ENCODE peak calls at places on chromosomes 5 and 9, in seven cellular contexts. One of them, this sample, is unnamed.

GRCh38 chr5:109700516-109701174 is 10.9 kb downstream of the MAN2A1 start:
- DNase-seq in vagina: no peak
- DNase-seq in stomach: no peak
- DNase-seq in spleen: no peak
- DNase-seq in HCT116: no peak
- DNase-seq in GM23338: no peak
- DNase-seq in prostate gland: no peak
- DNase-seq in this sample: no peak

GRCh38 chr5:167549763-167550162 is 741.7 kb upstream of the WWC1 start:
- DNase-seq in vagina: no peak
- DNase-seq in stomach: no peak
- DNase-seq in spleen: no peak
- DNase-seq in HCT116: no peak
- DNase-seq in GM23338: peak
- DNase-seq in prostate gland: no peak
- DNase-seq in this sample: no peak

GRCh38 chr9:125293134-125293533 is 31.5 kb downstream of the GAPVD1 start:
- DNase-seq in vagina: no peak
- DNase-seq in stomach: no peak
- DNase-seq in spleen: no peak
- DNase-seq in HCT116: no peak
- DNase-seq in GM23338: no peak
- DNase-seq in prostate gland: no peak
- DNase-seq in this sample: no peak

GRCh38 chr9:130321082-130321481 is 55.5 kb downstream of the HMCN2 start:
- DNase-seq in vagina: no peak
- DNase-seq in stomach: no peak
- DNase-seq in spleen: no peak
- DNase-seq in HCT116: no peak
- DNase-seq in GM23338: no peak
- DNase-seq in prostate gland: no peak
- DNase-seq in this sample: no peak

GRCh38 chr5:90558344-90559192 is at the start of gene ADGRV1:
- DNase-seq in vagina: no peak
- DNase-seq in stomach: peak
- DNase-seq in spleen: peak
- DNase-seq in HCT116: peak
- DNase-seq in GM23338: peak
- DNase-seq in prostate gland: peak
- DNase-seq in this sample: no peak

GRCh38 chr9:133575673-133576590 is 33.3 kb downstream of the FAM163B start:
- DNase-seq in vagina: no peak
- DNase-seq in stomach: no peak
- DNase-seq in spleen: no peak
- DNase-seq in HCT116: no peak
- DNase-seq in GM23338: no peak
- DNase-seq in prostate gland: no peak
- DNase-seq in this sample: no peak

GRCh38 chr5:1093361-1093760 is 18.5 kb downstream of the SLC12A7 start:
- DNase-seq in vagina: no peak
- DNase-seq in stomach: peak
- DNase-seq in spleen: no peak
- DNase-seq in HCT116: no peak
- DNase-seq in GM23338: no peak
- DNase-seq in prostate gland: no peak
- DNase-seq in this sample: no peak

GRCh38 chr5:177112589-177113220 is 20.9 kb upstream of the NSD1 start:
- DNase-seq in vagina: no peak
- DNase-seq in stomach: no peak
- DNase-seq in spleen: no peak
- DNase-seq in HCT116: no peak
- DNase-seq in GM23338: no peak
- DNase-seq in prostate gland: no peak
- DNase-seq in this sample: no peak

GRCh38 chr9:129635099-129635803 is 6.7 kb downstream of the ASB6 start:
- DNase-seq in vagina: no peak
- DNase-seq in stomach: no peak
- DNase-seq in spleen: no peak
- DNase-seq in HCT116: no peak
- DNase-seq in GM23338: no peak
- DNase-seq in prostate gland: no peak
- DNase-seq in this sample: no peak

GRCh38 chr9:113998114-113998513 is 80.0 kb downstream of the AMBP start:
- DNase-seq in vagina: peak
- DNase-seq in stomach: peak
- DNase-seq in spleen: no peak
- DNase-seq in HCT116: no peak
- DNase-seq in GM23338: no peak
- DNase-seq in prostate gland: no peak
- DNase-seq in this sample: peak

GRCh38 chr5:16788957-16789356 is 147.1 kb downstream of the MYO10 start:
- DNase-seq in vagina: no peak
- DNase-seq in stomach: no peak
- DNase-seq in spleen: no peak
- DNase-seq in HCT116: no peak
- DNase-seq in GM23338: no peak
- DNase-seq in prostate gland: no peak
- DNase-seq in this sample: no peak

GRCh38 chr9:128913048-128913900 is 7.5 kb upstream of the PHYHD1 start:
- DNase-seq in vagina: no peak
- DNase-seq in stomach: no peak
- DNase-seq in spleen: no peak
- DNase-seq in HCT116: no peak
- DNase-seq in GM23338: no peak
- DNase-seq in prostate gland: no peak
- DNase-seq in this sample: no peak

GRCh38 chr5:173567548-173567947 is 48.9 kb downstream of the BOD1 start:
- DNase-seq in vagina: no peak
- DNase-seq in stomach: no peak
- DNase-seq in spleen: no peak
- DNase-seq in HCT116: no peak
- DNase-seq in GM23338: no peak
- DNase-seq in prostate gland: peak
- DNase-seq in this sample: peak

GRCh38 chr5:115415143-115415491 is 118.7 kb upstream of the CCDC112 start:
- DNase-seq in vagina: no peak
- DNase-seq in stomach: peak
- DNase-seq in spleen: no peak
- DNase-seq in HCT116: peak
- DNase-seq in GM23338: no peak
- DNase-seq in prostate gland: no peak
- DNase-seq in this sample: no peak

GRCh38 chr5:27568811-27569210 is 530.4 kb upstream of the CDH9 start:
- DNase-seq in vagina: no peak
- DNase-seq in stomach: no peak
- DNase-seq in spleen: no peak
- DNase-seq in HCT116: no peak
- DNase-seq in GM23338: no peak
- DNase-seq in prostate gland: no peak
- DNase-seq in this sample: no peak

GRCh38 chr5:99191181-99191775 is 262.5 kb upstream of the CHD1 start:
- DNase-seq in vagina: no peak
- DNase-seq in stomach: no peak
- DNase-seq in spleen: no peak
- DNase-seq in HCT116: no peak
- DNase-seq in GM23338: no peak
- DNase-seq in prostate gland: no peak
- DNase-seq in this sample: no peak

GRCh38 chr5:60668715-60669304 is 31.2 kb downstream of the DEPDC1B start:
- DNase-seq in vagina: no peak
- DNase-seq in stomach: no peak
- DNase-seq in spleen: no peak
- DNase-seq in HCT116: peak
- DNase-seq in GM23338: peak
- DNase-seq in prostate gland: no peak
- DNase-seq in this sample: no peak

GRCh38 chr9:16155878-16156277 is 603.0 kb downstream of the CCDC171 start:
- DNase-seq in vagina: no peak
- DNase-seq in stomach: no peak
- DNase-seq in spleen: no peak
- DNase-seq in HCT116: no peak
- DNase-seq in GM23338: no peak
- DNase-seq in prostate gland: no peak
- DNase-seq in this sample: no peak

GRCh38 chr9:16157216-16157615 is 604.4 kb downstream of the CCDC171 start:
- DNase-seq in vagina: no peak
- DNase-seq in stomach: no peak
- DNase-seq in spleen: no peak
- DNase-seq in HCT116: no peak
- DNase-seq in GM23338: no peak
- DNase-seq in prostate gland: no peak
- DNase-seq in this sample: no peak

GRCh38 chr9:16152276-16153065 is 599.6 kb downstream of the CCDC171 start:
- DNase-seq in vagina: no peak
- DNase-seq in stomach: no peak
- DNase-seq in spleen: no peak
- DNase-seq in HCT116: no peak
- DNase-seq in GM23338: no peak
- DNase-seq in prostate gland: no peak
- DNase-seq in this sample: no peak

GRCh38 chr9:16153221-16153620 is 600.4 kb downstream of the CCDC171 start:
- DNase-seq in vagina: no peak
- DNase-seq in stomach: no peak
- DNase-seq in spleen: no peak
- DNase-seq in HCT116: no peak
- DNase-seq in GM23338: no peak
- DNase-seq in prostate gland: no peak
- DNase-seq in this sample: no peak

GRCh38 chr9:16154570-16155078 is 601.8 kb downstream of the CCDC171 start:
- DNase-seq in vagina: no peak
- DNase-seq in stomach: peak
- DNase-seq in spleen: no peak
- DNase-seq in HCT116: no peak
- DNase-seq in GM23338: peak
- DNase-seq in prostate gland: peak
- DNase-seq in this sample: no peak
- TF ChIP-seq CTCF in vagina: no peak
- TF ChIP-seq CTCF in stomach: no peak
- TF ChIP-seq CTCF in spleen: no peak
- TF ChIP-seq CTCF in HCT116: peak
- TF ChIP-seq CTCF in GM23338: peak
- TF ChIP-seq CTCF in prostate gland: peak
- TF ChIP-seq CTCF in this sample: no peak

DNA sequence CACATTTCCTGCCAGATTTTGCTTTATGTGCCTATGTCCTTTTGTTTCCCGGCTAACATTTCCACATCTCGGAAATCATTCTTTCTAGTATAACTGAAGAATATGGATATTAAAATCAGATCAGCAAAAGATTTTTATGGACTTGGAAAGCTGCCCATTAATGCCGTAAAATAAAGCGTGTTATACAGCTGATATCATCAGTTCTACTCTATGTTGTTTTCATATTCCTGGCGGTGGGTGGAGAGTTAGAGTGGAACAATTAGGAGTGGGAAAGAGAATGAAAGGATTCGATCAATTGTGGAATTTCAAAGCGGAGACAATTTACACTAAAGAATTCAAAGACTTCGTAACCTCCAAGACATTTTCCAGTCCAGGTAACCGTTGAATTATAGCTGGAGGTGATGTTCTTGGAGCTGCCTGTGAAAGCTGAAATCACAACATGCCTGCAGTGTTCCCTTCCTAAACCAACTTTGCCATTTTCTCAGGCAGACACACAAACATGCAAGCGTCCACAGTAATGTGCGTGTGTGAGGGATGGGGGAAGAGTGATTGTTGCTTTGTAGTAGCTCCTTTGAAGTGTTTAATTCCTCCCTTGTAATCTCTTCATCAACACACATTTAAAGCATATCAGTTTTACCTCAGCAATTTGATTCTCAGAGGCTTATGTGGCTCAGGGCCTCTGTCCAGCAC is 543.9 kb downstream of the RAB3C start:
- DNase-seq in vagina: no peak
- DNase-seq in stomach: no peak
- DNase-seq in spleen: no peak
- DNase-seq in HCT116: no peak
- DNase-seq in GM23338: peak
- DNase-seq in prostate gland: no peak
- DNase-seq in this sample: no peak
- TF ChIP-seq POLR2AphosphoS5 in vagina: no peak
- TF ChIP-seq POLR2AphosphoS5 in stomach: no peak
- TF ChIP-seq POLR2AphosphoS5 in spleen: no peak
- TF ChIP-seq POLR2AphosphoS5 in HCT116: no peak
- TF ChIP-seq POLR2AphosphoS5 in GM23338: no peak
- TF ChIP-seq POLR2AphosphoS5 in prostate gland: no peak
- TF ChIP-seq POLR2AphosphoS5 in this sample: no peak

DNA sequence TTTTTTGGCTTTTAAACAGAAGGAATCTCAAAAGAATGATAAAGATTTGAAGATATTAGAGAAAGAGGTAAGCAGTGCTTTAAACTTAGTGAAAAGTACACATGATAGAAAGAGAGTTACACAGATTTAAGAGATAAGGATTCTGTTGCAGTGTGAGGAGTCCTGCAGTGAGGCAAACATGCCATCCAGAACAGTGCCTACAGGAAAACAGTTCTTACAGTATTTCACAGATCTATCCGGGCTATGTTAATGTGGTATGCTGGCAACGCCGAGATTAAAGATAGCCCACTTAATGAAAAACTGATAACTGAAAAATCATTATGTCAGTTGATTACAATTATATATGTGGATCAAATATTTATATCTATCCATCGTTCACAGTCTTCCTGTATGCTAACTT is 7.2 kb downstream of the HMMR start:
- DNase-seq in vagina: no peak
- DNase-seq in stomach: no peak
- DNase-seq in spleen: no peak
- DNase-seq in HCT116: no peak
- DNase-seq in GM23338: no peak
- DNase-seq in prostate gland: no peak
- DNase-seq in this sample: no peak
- TF ChIP-seq CTCF in vagina: no peak
- TF ChIP-seq CTCF in stomach: no peak
- TF ChIP-seq CTCF in spleen: no peak
- TF ChIP-seq CTCF in HCT116: no peak
- TF ChIP-seq CTCF in GM23338: no peak
- TF ChIP-seq CTCF in prostate gland: no peak
- TF ChIP-seq CTCF in this sample: no peak

GRCh38 chr9:35729700-35730485 is 2.1 kb downstream of the TLN1 start:
- DNase-seq in vagina: no peak
- DNase-seq in stomach: peak
- DNase-seq in spleen: peak
- DNase-seq in HCT116: peak
- DNase-seq in GM23338: peak
- DNase-seq in prostate gland: no peak
- DNase-seq in this sample: no peak

GRCh38 chr9:35728041-35728971 is 3.7 kb downstream of the TLN1 start:
- DNase-seq in vagina: no peak
- DNase-seq in stomach: peak
- DNase-seq in spleen: peak
- DNase-seq in HCT116: no peak
- DNase-seq in GM23338: peak
- DNase-seq in prostate gland: peak
- DNase-seq in this sample: no peak

GRCh38 chr9:35729101-35729500 is 2.9 kb downstream of the TLN1 start:
- DNase-seq in vagina: no peak
- DNase-seq in stomach: no peak
- DNase-seq in spleen: no peak
- DNase-seq in HCT116: no peak
- DNase-seq in GM23338: no peak
- DNase-seq in prostate gland: no peak
- DNase-seq in this sample: no peak

GRCh38 chr9:35726876-35727438 is 5.0 kb downstream of the TLN1 start:
- DNase-seq in vagina: no peak
- DNase-seq in stomach: no peak
- DNase-seq in spleen: peak
- DNase-seq in HCT116: no peak
- DNase-seq in GM23338: peak
- DNase-seq in prostate gland: no peak
- DNase-seq in this sample: no peak

GRCh38 chr9:35727676-35728040 is 4.3 kb downstream of the TLN1 start:
- DNase-seq in vagina: no peak
- DNase-seq in stomach: no peak
- DNase-seq in spleen: no peak
- DNase-seq in HCT116: no peak
- DNase-seq in GM23338: no peak
- DNase-seq in prostate gland: no peak
- DNase-seq in this sample: no peak
- TF ChIP-seq POLR2AphosphoS5 in vagina: no peak
- TF ChIP-seq POLR2AphosphoS5 in stomach: no peak
- TF ChIP-seq POLR2AphosphoS5 in spleen: no peak
- TF ChIP-seq POLR2AphosphoS5 in HCT116: no peak
- TF ChIP-seq POLR2AphosphoS5 in GM23338: no peak
- TF ChIP-seq POLR2AphosphoS5 in prostate gland: no peak
- TF ChIP-seq POLR2AphosphoS5 in this sample: no peak